ENCODE peak calls at places on chromosomes 11 and 22, in nine cellular contexts. V is CD8-positive, alpha-beta T cell; D is PC-9; E is brain microvascular endothelial cell; R is lower lobe of right lung; H is DND-41; I is upper lobe of right lung; C is psoas muscle; Q is K562. O is an unnamed sample. For H3K36me3, the result is how much of the 10 kb centered on the place peaks cover.

GRCh38 chr22:36374603-36375024 is 13.2 kb downstream of the MYH9 start:
- DNase-seq in D (peak), V (peak), Q (no peak), I (no peak), R (no peak), C (no peak), H (no peak), E (no peak), O (no peak)

GRCh38 chr11:66369073-66369894 is 2.3 kb downstream of the SLC29A2 start:
- DNase-seq in R (no peak), C (peak), H (no peak), I (no peak), D (no peak), V (no peak), Q (no peak), E (no peak), O (no peak)

GRCh38 chr22:33787645-33788456 is 132.4 kb downstream of the LARGE1 start:
- DNase-seq in C (no peak), V (no peak), D (no peak), R (no peak), H (no peak), I (no peak), E (no peak), Q (no peak), O (no peak)

GRCh38 chr22:38784035-38784434 is 9.9 kb downstream of the DNAL4 start:
- DNase-seq in H (no peak), V (no peak), Q (no peak), I (peak), E (no peak), D (no peak), R (no peak), C (no peak), O (no peak)

GRCh38 chr22:48321986-48322545 is 1505.6 kb downstream of the BRD1 start:
- DNase-seq in Q (no peak), D (no peak), R (peak), V (no peak), E (no peak), C (peak), I (no peak), H (no peak), O (no peak)

GRCh38 chr11:10809373-10810199 is 860 bp upstream of the EIF4G2 start:
- DNase-seq in I (no peak), R (no peak), C (no peak), Q (peak), E (peak), H (peak), D (no peak), V (no peak), O (peak)

GRCh38 chr11:71247551-71248250 is 4.7 kb downstream of the SHANK2 start:
- DNase-seq in D (no peak), H (no peak), I (peak), E (no peak), R (no peak), V (no peak), Q (no peak), C (no peak), O (no peak)

GRCh38 chr11:13222285-13222684 is 55.3 kb upstream of the BMAL1 start:
- DNase-seq in V (no peak), R (no peak), Q (no peak), H (no peak), E (no peak), D (no peak), I (no peak), C (no peak), O (no peak)

GRCh38 chr22:49023161-49023878 is 804.4 kb downstream of the BRD1 start:
- DNase-seq in C (peak), Q (no peak), H (no peak), E (no peak), V (no peak), D (no peak), R (peak), I (peak), O (no peak)

GRCh38 chr11:112958670-112959069 is 2.5 kb upstream of the NCAM1 start:
- DNase-seq in V (no peak), D (no peak), I (no peak), R (no peak), E (no peak), C (no peak), Q (no peak), H (no peak), O (no peak)

GRCh38 chr11:62195945-62196344 is 5.9 kb downstream of the SCGB1D1 start:
- DNase-seq in C (no peak), I (no peak), E (no peak), Q (peak), R (no peak), V (no peak), H (no peak), D (no peak), O (no peak)
- TF ChIP-seq CTCF in C (no peak), I (no peak), E (no peak), Q (peak), R (no peak), V (no peak), H (no peak), D (no peak), O (no peak)

DNA sequence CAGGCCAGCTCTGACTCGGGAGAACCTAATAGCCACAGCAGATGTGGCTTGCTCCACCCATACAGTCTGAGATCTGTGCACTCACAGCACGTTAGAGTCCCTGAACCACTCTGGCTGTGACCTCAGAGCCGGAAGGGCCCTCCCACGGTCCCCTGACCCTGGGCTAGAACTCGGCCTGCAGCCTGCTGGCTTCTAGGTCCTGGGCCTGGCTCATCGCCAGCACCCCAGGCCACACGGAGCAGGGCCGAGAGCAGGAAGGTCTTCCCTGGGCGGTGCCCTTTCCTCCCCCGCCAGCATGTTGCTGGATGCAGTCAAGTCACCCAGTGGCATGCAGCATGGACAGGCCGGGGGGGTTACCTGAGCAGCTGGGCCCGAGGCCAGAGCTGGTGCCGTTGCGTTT is 35.3 kb upstream of the TTLL12 start:
- DNase-seq in E (no peak), V (no peak), I (no peak), R (no peak), Q (peak), H (no peak), D (peak), C (peak), O (no peak)
- H3K36me3 ChIP-seq in E (under half), V (under half), I (under half), R (under half), Q (under half), H (under half), D (under half), C (under half), O (under half)

DNA sequence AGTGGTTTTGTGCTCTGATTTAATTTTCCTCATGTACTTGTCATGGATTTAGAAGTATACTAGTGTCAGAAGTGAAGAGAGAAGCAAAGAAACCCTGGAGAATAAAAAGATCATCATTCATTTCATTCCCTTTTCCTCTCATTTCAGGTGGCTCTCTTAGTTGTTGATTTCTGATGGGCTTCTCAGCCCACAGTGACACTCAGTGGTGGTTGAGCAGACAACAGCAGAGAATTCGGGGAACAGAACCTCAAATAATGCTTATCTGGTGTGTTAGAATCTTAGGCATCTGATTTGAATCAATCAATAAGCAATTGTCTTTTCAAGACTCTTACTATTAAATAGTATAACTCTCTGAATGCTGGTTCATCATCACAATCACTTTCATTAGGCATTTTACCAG is 1289.4 kb downstream of the FAM181B start:
- DNase-seq in V (no peak), R (no peak), C (no peak), H (no peak), D (no peak), Q (no peak), E (no peak), I (no peak), O (peak)
- TF ChIP-seq CTCF in V (no peak), R (no peak), C (no peak), H (no peak), D (peak), Q (no peak), E (no peak), I (no peak), O (peak)

GRCh38 chr11:134154441-134154840 is 69.3 kb downstream of the NCAPD3 start:
- DNase-seq in E (no peak), H (no peak), I (no peak), R (no peak), D (no peak), C (no peak), Q (no peak), V (no peak), O (no peak)

GRCh38 chr11:134152692-134153091 is 71.1 kb downstream of the NCAPD3 start:
- DNase-seq in C (no peak), E (no peak), H (no peak), I (no peak), D (no peak), V (no peak), Q (no peak), R (no peak), O (no peak)

GRCh38 chr11:134155456-134155855 is 68.3 kb downstream of the NCAPD3 start:
- DNase-seq in C (no peak), Q (no peak), D (no peak), V (no peak), H (no peak), R (no peak), E (no peak), I (no peak), O (no peak)

GRCh38 chr11:134151083-134151747 is 72.6 kb downstream of the NCAPD3 start:
- DNase-seq in I (no peak), V (no peak), H (no peak), R (no peak), E (no peak), D (no peak), C (no peak), Q (no peak), O (no peak)

GRCh38 chr11:134153147-134153905 is 70.4 kb downstream of the NCAPD3 start:
- DNase-seq in I (no peak), C (no peak), Q (no peak), R (no peak), D (no peak), V (no peak), H (no peak), E (no peak), O (no peak)
- H3K36me3 ChIP-seq in I (half or more), C (half or more), Q (half or more), R (half or more), D (under half), V (under half), H (half or more), E (under half), O (under half)

GRCh38 chr22:31173386-31174145 is 13.6 kb downstream of the RNF185 start:
- DNase-seq in H (no peak), D (no peak), C (no peak), Q (no peak), E (peak), R (no peak), V (no peak), I (no peak), O (no peak)

GRCh38 chr22:31176923-31177322 is 16.9 kb downstream of the RNF185 start:
- DNase-seq in H (no peak), R (no peak), C (no peak), E (no peak), D (no peak), V (no peak), Q (no peak), I (no peak), O (no peak)

DNA sequence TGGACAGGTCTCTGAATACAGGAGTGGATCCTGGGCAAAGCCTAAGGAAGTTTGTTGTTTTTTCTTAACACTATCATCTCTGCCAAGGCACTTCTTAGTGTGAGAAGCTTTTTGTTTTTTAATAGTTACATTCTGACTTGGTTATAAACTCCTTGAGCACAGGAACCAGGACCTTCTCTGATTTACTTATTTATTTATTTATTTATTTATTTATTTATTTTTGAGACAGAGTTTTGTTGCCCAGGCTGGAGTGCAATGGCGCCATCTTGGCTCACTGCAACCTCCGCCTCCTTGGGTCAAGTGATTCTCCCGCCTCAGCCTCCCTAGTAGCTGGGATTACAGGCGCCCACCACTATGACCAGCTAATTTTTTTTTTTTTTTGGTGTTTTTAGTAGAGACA is 11.0 kb downstream of the RNF185 start:
- DNase-seq in H (no peak), E (no peak), V (no peak), C (no peak), I (no peak), D (no peak), Q (no peak), R (no peak), O (no peak)
- TF ChIP-seq CTCF in H (no peak), E (no peak), V (no peak), C (no peak), I (no peak), D (no peak), Q (no peak), R (no peak), O (no peak)

DNA sequence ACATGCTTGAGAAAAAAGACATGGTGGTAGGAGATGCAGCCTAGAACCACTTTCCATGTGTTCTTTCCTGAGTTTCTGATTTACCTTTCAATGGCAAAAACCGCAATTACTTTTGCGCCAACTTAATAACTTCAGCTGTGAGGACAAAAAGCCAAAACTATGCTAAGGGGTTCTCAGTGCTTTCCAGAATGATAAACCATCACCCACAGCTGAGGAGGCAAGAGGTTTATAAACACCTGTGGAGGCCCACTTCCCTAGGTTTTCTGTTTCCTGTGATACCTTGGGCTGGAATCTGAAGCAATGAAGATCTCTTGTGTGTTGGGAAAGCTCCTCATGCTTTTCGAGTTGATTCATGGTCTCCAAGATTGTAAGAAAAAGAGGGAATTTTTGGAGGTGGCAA is at the start of gene OOSP4A:
- DNase-seq in V (no peak), C (no peak), Q (no peak), R (no peak), E (no peak), H (no peak), D (no peak), I (no peak), O (no peak)
- H3K36me3 ChIP-seq in V (under half), C (under half), Q (under half), R (under half), E (under half), H (under half), D (under half), I (under half), O (under half)